ENCODE peak calls at places on chromosomes 1 and 21, in five cellular contexts. One of them, this sample, is unnamed. For H3K4me1, the result is how much of the 10 kb centered on the place peaks cover.

GRCh38 chr1:36453600-36454388 is 3.5 kb upstream of the OSCP1 start:
- DNase-seq in GM23248: no peak
- DNase-seq in heart right ventricle: no peak
- DNase-seq in OCI-LY7: no peak
- DNase-seq in neural progenitor cell: no peak
- DNase-seq in this sample: no peak

GRCh38 chr21:45845063-45845789 is 136.3 kb upstream of the COL6A1 start:
- DNase-seq in GM23248: no peak
- DNase-seq in heart right ventricle: no peak
- DNase-seq in OCI-LY7: no peak
- DNase-seq in neural progenitor cell: no peak
- DNase-seq in this sample: no peak

GRCh38 chr1:153951801-153952200 is 5.3 kb upstream of the DENND4B start:
- DNase-seq in GM23248: no peak
- DNase-seq in heart right ventricle: no peak
- DNase-seq in OCI-LY7: no peak
- DNase-seq in neural progenitor cell: no peak
- DNase-seq in this sample: no peak

GRCh38 chr1:179548666-179549367 is 26.9 kb downstream of the NPHS2 start:
- DNase-seq in GM23248: no peak
- DNase-seq in heart right ventricle: no peak
- DNase-seq in OCI-LY7: no peak
- DNase-seq in neural progenitor cell: no peak
- DNase-seq in this sample: no peak

GRCh38 chr1:100250264-100250663 is 630 bp upstream of the DBT start:
- DNase-seq in GM23248: peak
- DNase-seq in heart right ventricle: no peak
- DNase-seq in OCI-LY7: peak
- DNase-seq in neural progenitor cell: no peak
- DNase-seq in this sample: no peak

GRCh38 chr1:93878501-93878888 is 511 bp downstream of the DNTTIP2 start:
- DNase-seq in GM23248: peak
- DNase-seq in heart right ventricle: peak
- DNase-seq in OCI-LY7: peak
- DNase-seq in neural progenitor cell: peak
- DNase-seq in this sample: peak

GRCh38 chr1:86375688-86376087 is 20.4 kb downstream of the ODF2L start:
- DNase-seq in GM23248: peak
- DNase-seq in heart right ventricle: no peak
- DNase-seq in OCI-LY7: no peak
- DNase-seq in neural progenitor cell: no peak
- DNase-seq in this sample: no peak

GRCh38 chr1:225772848-225773247 is 4.8 kb upstream of the SRP9 start:
- DNase-seq in GM23248: no peak
- DNase-seq in heart right ventricle: no peak
- DNase-seq in OCI-LY7: no peak
- DNase-seq in neural progenitor cell: no peak
- DNase-seq in this sample: no peak

GRCh38 chr1:185652348-185652747 is 81.8 kb upstream of the HMCN1 start:
- DNase-seq in GM23248: no peak
- DNase-seq in heart right ventricle: no peak
- DNase-seq in OCI-LY7: peak
- DNase-seq in neural progenitor cell: no peak
- DNase-seq in this sample: no peak

GRCh38 chr1:41613646-41614592 is 129.4 kb upstream of the EDN2 start:
- DNase-seq in GM23248: peak
- DNase-seq in heart right ventricle: no peak
- DNase-seq in OCI-LY7: no peak
- DNase-seq in neural progenitor cell: no peak
- DNase-seq in this sample: no peak

GRCh38 chr21:33587792-33588484 is 546 bp downstream of the DONSON start:
- DNase-seq in GM23248: peak
- DNase-seq in heart right ventricle: peak
- DNase-seq in OCI-LY7: peak
- DNase-seq in neural progenitor cell: peak
- DNase-seq in this sample: peak

GRCh38 chr1:39127513-39127912 is 77.0 kb upstream of the MACF1 start:
- DNase-seq in GM23248: peak
- DNase-seq in heart right ventricle: peak
- DNase-seq in OCI-LY7: no peak
- DNase-seq in neural progenitor cell: peak
- DNase-seq in this sample: no peak

GRCh38 chr1:23555225-23555801 is 4.0 kb downstream of the ID3 start:
- DNase-seq in GM23248: no peak
- DNase-seq in heart right ventricle: peak
- DNase-seq in OCI-LY7: peak
- DNase-seq in neural progenitor cell: peak
- DNase-seq in this sample: no peak

GRCh38 chr1:181151378-181152326 is 63.2 kb downstream of the IER5 start:
- DNase-seq in GM23248: peak
- DNase-seq in heart right ventricle: peak
- DNase-seq in OCI-LY7: no peak
- DNase-seq in neural progenitor cell: no peak
- DNase-seq in this sample: no peak

GRCh38 chr1:23627065-23627464 is 64.5 kb upstream of the RPL11 start:
- DNase-seq in GM23248: no peak
- DNase-seq in heart right ventricle: no peak
- DNase-seq in OCI-LY7: peak
- DNase-seq in neural progenitor cell: no peak
- DNase-seq in this sample: peak

GRCh38 chr1:6962390-6962955 is 177.2 kb downstream of the CAMTA1 start:
- DNase-seq in GM23248: no peak
- DNase-seq in heart right ventricle: peak
- DNase-seq in OCI-LY7: peak
- DNase-seq in neural progenitor cell: peak
- DNase-seq in this sample: no peak

GRCh38 chr1:79517425-79518219 is 511.1 kb upstream of the ADGRL4 start:
- DNase-seq in GM23248: no peak
- DNase-seq in heart right ventricle: no peak
- DNase-seq in OCI-LY7: peak
- DNase-seq in neural progenitor cell: no peak
- DNase-seq in this sample: no peak

GRCh38 chr1:246274191-246274590 is 232.9 kb downstream of the SMYD3 start:
- DNase-seq in GM23248: no peak
- DNase-seq in heart right ventricle: no peak
- DNase-seq in OCI-LY7: no peak
- DNase-seq in neural progenitor cell: no peak
- DNase-seq in this sample: no peak

GRCh38 chr1:9843576-9843945 is 19.8 kb upstream of the CLSTN1 start:
- DNase-seq in GM23248: no peak
- DNase-seq in heart right ventricle: no peak
- DNase-seq in OCI-LY7: no peak
- DNase-seq in neural progenitor cell: no peak
- DNase-seq in this sample: no peak

GRCh38 chr21:38494688-38495087 is 3.6 kb downstream of the ERG start:
- DNase-seq in GM23248: peak
- DNase-seq in heart right ventricle: no peak
- DNase-seq in OCI-LY7: no peak
- DNase-seq in neural progenitor cell: no peak
- DNase-seq in this sample: no peak

GRCh38 chr1:200364831-200365230 is 45.0 kb downstream of the ZNF281 start:
- DNase-seq in GM23248: peak
- DNase-seq in heart right ventricle: no peak
- DNase-seq in OCI-LY7: no peak
- DNase-seq in neural progenitor cell: no peak
- DNase-seq in this sample: no peak

GRCh38 chr1:211327341-211327921 is 798 bp downstream of the TRAF5 start:
- DNase-seq in GM23248: peak
- DNase-seq in heart right ventricle: no peak
- DNase-seq in OCI-LY7: peak
- DNase-seq in neural progenitor cell: peak
- DNase-seq in this sample: peak

GRCh38 chr21:44722701-44723100 is 11.3 kb upstream of the TSPEAR start:
- DNase-seq in GM23248: no peak
- DNase-seq in heart right ventricle: no peak
- DNase-seq in OCI-LY7: no peak
- DNase-seq in neural progenitor cell: no peak
- DNase-seq in this sample: no peak

GRCh38 chr1:240031009-240031408 is 60.7 kb upstream of the FMN2 start:
- DNase-seq in GM23248: peak
- DNase-seq in heart right ventricle: no peak
- DNase-seq in OCI-LY7: no peak
- DNase-seq in neural progenitor cell: no peak
- DNase-seq in this sample: no peak

GRCh38 chr1:35557118-35557610 is at the start of gene KIAA0319L:
- DNase-seq in GM23248: peak
- DNase-seq in heart right ventricle: peak
- DNase-seq in OCI-LY7: no peak
- DNase-seq in neural progenitor cell: peak
- DNase-seq in this sample: no peak

GRCh38 chr1:24415334-24415909 is at the start of gene NIPAL3:
- DNase-seq in GM23248: peak
- DNase-seq in heart right ventricle: peak
- DNase-seq in OCI-LY7: peak
- DNase-seq in neural progenitor cell: peak
- DNase-seq in this sample: peak

GRCh38 chr1:111505641-111506119 is 2.2 kb upstream of the ADORA3 start:
- DNase-seq in GM23248: no peak
- DNase-seq in heart right ventricle: no peak
- DNase-seq in OCI-LY7: peak
- DNase-seq in neural progenitor cell: no peak
- DNase-seq in this sample: no peak
- H3K4me3 ChIP-seq in GM23248: no peak
- H3K4me3 ChIP-seq in heart right ventricle: no peak
- H3K4me3 ChIP-seq in OCI-LY7: peak
- H3K4me3 ChIP-seq in neural progenitor cell: no peak
- H3K4me3 ChIP-seq in this sample: no peak

GRCh38 chr1:204102719-204103118 is 29.8 kb downstream of the SOX13 start:
- DNase-seq in GM23248: peak
- DNase-seq in heart right ventricle: no peak
- DNase-seq in OCI-LY7: no peak
- DNase-seq in neural progenitor cell: no peak
- DNase-seq in this sample: no peak
- H3K4me1 ChIP-seq in GM23248: under half
- H3K4me1 ChIP-seq in heart right ventricle: under half
- H3K4me1 ChIP-seq in OCI-LY7: under half
- H3K4me1 ChIP-seq in neural progenitor cell: under half
- H3K4me1 ChIP-seq in this sample: under half

GRCh38 chr1:2976180-2976562 is 45.1 kb upstream of the ACTRT2 start:
- DNase-seq in GM23248: no peak
- DNase-seq in heart right ventricle: no peak
- DNase-seq in OCI-LY7: no peak
- DNase-seq in neural progenitor cell: no peak
- DNase-seq in this sample: no peak
- H3K27ac ChIP-seq in GM23248: no peak
- H3K27ac ChIP-seq in heart right ventricle: no peak
- H3K27ac ChIP-seq in OCI-LY7: no peak
- H3K27ac ChIP-seq in neural progenitor cell: no peak
- H3K27ac ChIP-seq in this sample: no peak

DNA sequence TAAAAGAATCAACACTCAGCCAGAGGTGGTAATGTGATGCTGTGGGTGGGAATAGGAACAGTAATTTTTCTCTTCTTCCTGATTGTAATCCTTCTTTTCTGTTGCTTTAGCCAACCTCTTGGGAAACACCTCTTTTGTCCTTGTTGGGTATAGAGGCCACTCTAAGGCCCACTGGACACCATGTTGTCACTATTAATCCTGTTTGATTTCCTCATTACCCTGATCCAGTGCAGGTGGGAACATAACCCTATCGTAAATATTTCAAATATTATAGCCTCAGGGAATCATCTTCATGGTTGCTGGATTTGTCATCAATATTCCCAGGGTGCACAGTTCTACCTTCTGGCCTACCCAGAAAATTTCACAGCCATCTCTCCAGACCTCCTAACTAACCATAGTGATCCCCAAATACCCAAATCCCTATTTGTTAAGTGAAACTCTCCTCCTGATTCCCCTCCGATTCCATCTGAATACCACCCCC is 28.0 kb upstream of the SLC6A9 start:
- DNase-seq in GM23248: no peak
- DNase-seq in heart right ventricle: no peak
- DNase-seq in OCI-LY7: no peak
- DNase-seq in neural progenitor cell: no peak
- DNase-seq in this sample: no peak
- H3K4me3 ChIP-seq in GM23248: no peak
- H3K4me3 ChIP-seq in heart right ventricle: no peak
- H3K4me3 ChIP-seq in OCI-LY7: no peak
- H3K4me3 ChIP-seq in neural progenitor cell: no peak
- H3K4me3 ChIP-seq in this sample: no peak

GRCh38 chr21:16873581-16873980 is 639.3 kb upstream of the CXADR start:
- DNase-seq in GM23248: no peak
- DNase-seq in heart right ventricle: no peak
- DNase-seq in OCI-LY7: no peak
- DNase-seq in neural progenitor cell: no peak
- DNase-seq in this sample: no peak
- H3K4me1 ChIP-seq in GM23248: under half
- H3K4me1 ChIP-seq in heart right ventricle: under half
- H3K4me1 ChIP-seq in OCI-LY7: under half
- H3K4me1 ChIP-seq in neural progenitor cell: under half
- H3K4me1 ChIP-seq in this sample: under half